ENCODE peak calls at places on chromosomes 13 and 19, in four cellular contexts. Q is cardiac fibroblast, I is OCI-LY7, F is GM12864. P is an unnamed sample.

GRCh38 chr19:3145909-3146676 is 10.3 kb downstream of the GNA15 start:
- DNase-seq in I (no peak), Q (no peak), F (no peak), P (peak; percentile 86)

GRCh38 chr19:39645800-39646411 is 9.8 kb upstream of the LGALS16 start:
- DNase-seq in F (no peak), Q (peak; percentile 42), I (peak; percentile 11), P (no peak)

GRCh38 chr19:50551713-50552187 is 16.5 kb downstream of the LRRC4B start:
- DNase-seq in F (no peak), Q (no peak), I (no peak), P (no peak)

GRCh38 chr19:20154636-20155035 is 12.4 kb upstream of the ZNF486 start:
- DNase-seq in F (no peak), I (no peak), Q (no peak), P (no peak)

GRCh38 chr13:32427852-32428580 is at the start of gene N4BP2L1:
- DNase-seq in F (peak; percentile 72), Q (peak; percentile 44), I (peak; percentile 66), P (peak; percentile 83)

GRCh38 chr13:36076211-36076610 is 55.0 kb downstream of the DCLK1 start:
- DNase-seq in Q (no peak), F (no peak), I (no peak), P (no peak)

GRCh38 chr13:107296804-107297203 is 728.9 kb upstream of the ARGLU1 start:
- DNase-seq in F (no peak), I (no peak), Q (peak; percentile 5), P (no peak)

GRCh38 chr13:98105929-98106336 is 37.0 kb upstream of the FARP1 start:
- DNase-seq in I (no peak), F (no peak), Q (peak; percentile 70), P (no peak)

GRCh38 chr19:39802958-39803357 is 24.3 kb downstream of the LEUTX start:
- DNase-seq in I (no peak), Q (no peak), F (no peak), P (no peak)

GRCh38 chr19:53947624-53948023 is 15.1 kb upstream of the CACNG8 start:
- DNase-seq in Q (peak; percentile 33), I (peak; percentile 4), F (no peak), P (no peak)

GRCh38 chr13:30982911-30983310 is 50.5 kb downstream of the TEX26 start:
- DNase-seq in I (no peak), F (no peak), Q (no peak), P (no peak)

GRCh38 chr13:45231722-45232121 is 30.9 kb upstream of the KCTD4 start:
- DNase-seq in Q (peak; percentile 63), I (no peak), F (no peak), P (no peak)

GRCh38 chr19:46431824-46432223 is 3.1 kb upstream of the PNMA8C start:
- DNase-seq in Q (no peak), F (no peak), I (peak; percentile 90), P (no peak)

GRCh38 chr19:47445937-47446402 is 25.7 kb downstream of the SLC8A2 start:
- DNase-seq in F (no peak), I (peak; percentile 13), Q (no peak), P (no peak)

GRCh38 chr19:58007285-58007684 is 4.7 kb upstream of the ZNF606 start:
- DNase-seq in I (peak; percentile 22), F (no peak), Q (no peak), P (no peak)

GRCh38 chr13:35923347-35923746 is 207.8 kb downstream of the DCLK1 start:
- DNase-seq in I (no peak), F (no peak), Q (peak; percentile 65), P (no peak)

GRCh38 chr19:46015080-46015960 is 7.5 kb downstream of the PGLYRP1 start:
- DNase-seq in F (no peak), I (peak; percentile 38), Q (no peak), P (peak; percentile 52)

GRCh38 chr13:107379398-107380155 is 811.6 kb upstream of the ARGLU1 start:
- DNase-seq in Q (no peak), F (no peak), I (no peak), P (no peak)

GRCh38 chr19:43798546-43799409 is 3.5 kb downstream of the LYPD5 start:
- DNase-seq in I (no peak), F (no peak), Q (no peak), P (no peak)

GRCh38 chr13:85223883-85224656 is 575.1 kb downstream of the SLITRK6 start:
- DNase-seq in F (no peak), Q (no peak), I (no peak), P (no peak)

GRCh38 chr19:21483589-21484170 is 21.7 kb upstream of the ZNF429 start:
- DNase-seq in I (peak; percentile 28), Q (peak; percentile 19), F (no peak), P (peak; percentile 62)

GRCh38 chr19:10033614-10034013 is 20.3 kb downstream of the RDH8 start:
- DNase-seq in Q (no peak), I (no peak), F (no peak), P (no peak)

DNA sequence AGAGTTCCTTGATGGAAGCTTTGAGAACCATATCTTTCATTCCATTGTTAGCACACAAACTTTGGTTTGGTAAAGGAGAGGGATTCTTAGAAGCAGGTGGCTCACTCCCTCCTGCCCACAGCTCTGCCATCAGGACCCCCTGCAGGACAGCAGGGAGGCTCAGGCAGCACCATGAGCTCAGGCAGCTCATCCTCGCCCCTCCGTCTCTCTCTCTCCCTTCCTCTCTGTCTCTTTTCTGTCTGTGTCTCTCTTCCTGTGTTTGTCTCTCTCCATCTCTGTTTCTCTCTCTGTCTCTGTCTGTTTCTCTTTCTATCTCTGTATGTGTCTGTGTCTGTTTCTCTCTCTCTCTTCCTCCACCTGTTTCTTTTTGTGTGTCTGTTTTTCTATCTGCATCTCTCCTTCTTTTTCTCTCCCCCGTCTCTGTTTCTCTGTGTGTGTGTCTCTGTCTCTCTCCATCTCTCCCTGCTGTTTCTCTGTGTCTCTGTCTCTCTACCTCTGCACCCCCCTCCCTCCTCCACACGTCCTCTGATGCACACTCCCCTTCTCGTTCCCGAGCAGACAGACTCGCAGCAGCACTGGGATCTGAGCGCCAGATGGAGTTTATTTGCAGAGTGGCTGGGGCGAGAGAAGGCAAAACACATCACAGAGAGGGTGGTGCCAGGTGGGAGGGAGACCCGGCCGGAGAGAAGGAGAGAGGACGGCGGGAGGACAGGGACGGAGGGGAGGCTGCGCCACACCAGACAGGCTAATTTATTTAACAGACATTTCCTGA is 8.7 kb downstream of the SBK2 start:
- DNase-seq in Q (no peak), F (no peak), I (no peak), P (no peak)
- TF ChIP-seq CTCF in Q (no peak), F (no peak), I (no peak), P (no peak)

GRCh38 chr13:27449936-27450828 is at the start of gene MTIF3:
- DNase-seq in Q (peak; percentile 92), F (peak; percentile 93), I (peak; percentile 99), P (peak; percentile 89)
- TF ChIP-seq CTCF in Q (peak; percentile 2), F (peak; percentile 13), I (peak; percentile 23), P (no peak)

GRCh38 chr13:28313579-28313978 is 175.2 kb downstream of the PAN3 start:
- DNase-seq in I (peak; percentile 23), Q (peak; percentile 68), F (no peak), P (no peak)
- TF ChIP-seq CTCF in I (peak; percentile 62), Q (peak; percentile 39), F (peak; percentile 29), P (peak; percentile 27)

DNA sequence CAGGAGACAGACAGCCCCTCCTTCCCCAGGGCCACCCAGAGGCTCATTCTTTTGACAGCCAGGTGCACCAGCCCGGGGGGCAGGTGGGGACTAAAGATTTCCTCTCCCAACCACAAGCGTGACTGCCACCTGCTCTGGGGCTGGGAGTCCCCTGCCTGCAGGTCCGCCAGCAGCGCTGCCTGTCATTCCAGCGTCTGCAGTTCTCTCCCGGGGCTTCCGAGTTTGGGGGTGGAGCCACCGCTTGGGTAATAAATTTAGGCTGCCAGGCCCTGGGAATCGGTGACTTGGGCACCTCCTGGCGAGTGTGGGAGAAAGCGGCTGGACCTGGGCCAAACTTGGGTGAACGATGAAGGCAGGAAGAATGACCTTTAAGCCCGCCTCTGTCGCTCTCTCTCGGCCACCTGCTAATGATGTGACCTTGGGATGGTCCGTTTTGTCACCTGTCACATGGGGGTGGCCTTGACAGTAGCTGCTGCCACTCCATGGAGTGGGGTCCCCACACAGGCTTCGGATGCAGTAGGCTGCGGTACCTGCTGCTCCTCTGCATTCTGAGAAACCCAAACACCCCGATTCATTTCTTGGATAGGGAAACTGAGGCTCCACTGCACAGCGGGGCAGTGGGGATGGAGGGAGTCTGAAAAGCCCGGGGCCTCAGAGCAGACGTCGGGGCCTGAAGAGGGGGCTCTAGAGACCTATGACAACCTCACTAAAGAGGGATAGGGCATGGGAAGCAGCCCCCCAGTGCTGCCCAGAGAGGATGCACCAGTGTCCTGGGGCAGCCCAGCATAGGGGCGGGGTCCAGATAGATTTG is 12.8 kb downstream of the FUT6 start:
- DNase-seq in I (peak; percentile 94), F (no peak), Q (peak; percentile 23), P (no peak)
- TF ChIP-seq CTCF in I (peak; percentile 36), F (no peak), Q (peak; percentile 8), P (no peak)

GRCh38 chr19:5101871-5102270 is 133.0 kb downstream of the KDM4B start:
- DNase-seq in Q (no peak), I (no peak), F (no peak), P (no peak)

GRCh38 chr19:5098646-5099045 is 129.7 kb downstream of the KDM4B start:
- DNase-seq in Q (no peak), I (no peak), F (no peak), P (no peak)

GRCh38 chr19:5097959-5098623 is 129.2 kb downstream of the KDM4B start:
- DNase-seq in F (no peak), I (no peak), Q (no peak), P (no peak)

GRCh38 chr19:5097331-5097930 is 128.5 kb downstream of the KDM4B start:
- DNase-seq in I (no peak), F (no peak), Q (no peak), P (no peak)

GRCh38 chr19:5099822-5100221 is 130.9 kb downstream of the KDM4B start:
- DNase-seq in Q (no peak), F (no peak), I (peak; percentile 8), P (no peak)
- TF ChIP-seq CTCF in Q (no peak), F (no peak), I (no peak), P (no peak)